ENCODE peak calls at places on chromosomes 13 and 19, in nine cellular contexts. T, G, S, R, Y, K, Z, P and E are unnamed samples.
A peak's percentile ranks its signal among the peaks of the same experiment; 100 is the strongest.

GRCh38 chr13:20684535-20684934 is 19.0 kb upstream of the IL17D start:
- DNase-seq in P (no peak), Z (no peak), T (no peak), R (no peak), S (no peak), K (no peak), Y (no peak), G (no peak), E (no peak)

GRCh38 chr13:99465454-99465853 is 35.8 kb upstream of the TM9SF2 start:
- DNase-seq in K (no peak), Z (no peak), P (no peak), T (no peak), S (no peak), G (no peak), Y (no peak), R (no peak), E (no peak)

GRCh38 chr13:48600374-48601364 is 53.1 kb upstream of the CYSLTR2 start:
- DNase-seq in Y (no peak), Z (no peak), R (no peak), T (no peak), G (no peak), S (peak; percentile 59), K (no peak), P (no peak), E (no peak)

GRCh38 chr19:21604941-21605548 is 99.6 kb downstream of the ZNF429 start:
- DNase-seq in Y (no peak), T (no peak), S (no peak), G (peak; percentile 36), Z (no peak), R (no peak), K (peak; percentile 33), P (no peak), E (no peak)

GRCh38 chr13:51380269-51380668 is 40.8 kb downstream of the SERPINE3 start:
- DNase-seq in Y (no peak), G (no peak), K (no peak), P (no peak), R (no peak), T (no peak), Z (no peak), S (no peak), E (no peak)

GRCh38 chr13:22789916-22790315 is 390.9 kb upstream of the SGCG start:
- DNase-seq in K (no peak), Z (no peak), S (no peak), R (no peak), P (peak; percentile 52), T (no peak), G (no peak), Y (no peak), E (no peak)

GRCh38 chr13:98405107-98405571 is 171.8 kb downstream of the STK24 start:
- DNase-seq in Y (no peak), G (no peak), P (peak; percentile 52), S (peak; percentile 70), Z (no peak), T (no peak), K (no peak), R (peak; percentile 83), E (no peak)

GRCh38 chr13:66424417-66424816 is 805.7 kb downstream of the PCDH9 start:
- DNase-seq in K (no peak), R (no peak), Z (no peak), T (no peak), S (no peak), P (no peak), Y (no peak), G (no peak), E (no peak)

GRCh38 chr19:19459707-19460251 is 54.3 kb downstream of the GATAD2A start:
- DNase-seq in R (no peak), Y (peak; percentile 90), G (no peak), Z (peak; percentile 61), S (no peak), K (peak; percentile 49), T (no peak), P (no peak), E (no peak)
- H3K4me1 ChIP-seq in R (peaks cover 58% of the 10 kb centered on the region), Y (peaks cover 74% of the 10 kb centered on the region), G (no peaks in the 10 kb centered on the region), Z (peaks cover 63% of the 10 kb centered on the region), S (peaks cover 37% of the 10 kb centered on the region), K (peaks cover 59% of the 10 kb centered on the region), T (peaks cover 64% of the 10 kb centered on the region), P (peaks cover 51% of the 10 kb centered on the region), E (peaks cover 72% of the 10 kb centered on the region)

DNA sequence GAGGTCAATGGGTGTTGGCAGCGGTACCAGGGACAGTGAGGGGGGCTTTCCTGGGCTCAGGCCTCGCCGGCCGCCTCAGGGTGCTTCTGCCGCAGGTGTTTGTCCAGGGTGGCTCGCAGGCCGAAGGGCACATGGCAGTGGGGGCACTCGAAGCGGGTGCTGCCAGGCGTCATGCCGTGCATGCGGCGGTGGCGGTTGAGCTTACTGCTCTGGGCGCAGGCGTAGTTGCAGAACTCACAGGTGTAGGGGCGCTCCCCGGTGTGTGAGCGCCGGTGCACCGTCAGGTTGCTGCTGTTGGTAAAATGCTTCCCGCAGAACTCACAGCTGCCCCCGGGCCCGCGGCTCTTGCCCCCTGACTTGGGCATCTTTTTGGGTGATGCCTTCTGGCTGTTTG is 4.7 kb downstream of the ZNF296 start:
- DNase-seq in S (no peak), G (no peak), Z (no peak), P (no peak), R (no peak), Y (no peak), T (no peak), K (no peak), E (no peak)
- H3K36me3 ChIP-seq in S (peaks cover 23% of the 10 kb centered on the region), G (no peaks in the 10 kb centered on the region), Z (peaks cover 48% of the 10 kb centered on the region), P (peaks cover 22% of the 10 kb centered on the region), R (no peaks in the 10 kb centered on the region), Y (peaks cover 59% of the 10 kb centered on the region), T (no peaks in the 10 kb centered on the region), K (peaks cover 40% of the 10 kb centered on the region), E (peaks cover 31% of the 10 kb centered on the region)

GRCh38 chr19:46620267-46620666 is 4.6 kb downstream of the PTGIR start:
- DNase-seq in Y (no peak), T (no peak), G (no peak), R (no peak), K (no peak), Z (no peak), P (no peak), S (no peak), E (no peak)

GRCh38 chr19:46620716-46621115 is 4.2 kb downstream of the PTGIR start:
- DNase-seq in P (no peak), S (no peak), Y (no peak), T (no peak), K (no peak), Z (no peak), R (no peak), G (no peak), E (no peak)

GRCh38 chr19:46623915-46624502 is 880 bp downstream of the PTGIR start:
- DNase-seq in S (no peak), K (no peak), Z (no peak), R (no peak), G (no peak), P (no peak), T (no peak), Y (no peak), E (no peak)

GRCh38 chr19:46622118-46622446 is 2.8 kb downstream of the PTGIR start:
- DNase-seq in P (no peak), Y (no peak), T (no peak), G (no peak), R (no peak), K (no peak), S (no peak), Z (no peak), E (no peak)

DNA sequence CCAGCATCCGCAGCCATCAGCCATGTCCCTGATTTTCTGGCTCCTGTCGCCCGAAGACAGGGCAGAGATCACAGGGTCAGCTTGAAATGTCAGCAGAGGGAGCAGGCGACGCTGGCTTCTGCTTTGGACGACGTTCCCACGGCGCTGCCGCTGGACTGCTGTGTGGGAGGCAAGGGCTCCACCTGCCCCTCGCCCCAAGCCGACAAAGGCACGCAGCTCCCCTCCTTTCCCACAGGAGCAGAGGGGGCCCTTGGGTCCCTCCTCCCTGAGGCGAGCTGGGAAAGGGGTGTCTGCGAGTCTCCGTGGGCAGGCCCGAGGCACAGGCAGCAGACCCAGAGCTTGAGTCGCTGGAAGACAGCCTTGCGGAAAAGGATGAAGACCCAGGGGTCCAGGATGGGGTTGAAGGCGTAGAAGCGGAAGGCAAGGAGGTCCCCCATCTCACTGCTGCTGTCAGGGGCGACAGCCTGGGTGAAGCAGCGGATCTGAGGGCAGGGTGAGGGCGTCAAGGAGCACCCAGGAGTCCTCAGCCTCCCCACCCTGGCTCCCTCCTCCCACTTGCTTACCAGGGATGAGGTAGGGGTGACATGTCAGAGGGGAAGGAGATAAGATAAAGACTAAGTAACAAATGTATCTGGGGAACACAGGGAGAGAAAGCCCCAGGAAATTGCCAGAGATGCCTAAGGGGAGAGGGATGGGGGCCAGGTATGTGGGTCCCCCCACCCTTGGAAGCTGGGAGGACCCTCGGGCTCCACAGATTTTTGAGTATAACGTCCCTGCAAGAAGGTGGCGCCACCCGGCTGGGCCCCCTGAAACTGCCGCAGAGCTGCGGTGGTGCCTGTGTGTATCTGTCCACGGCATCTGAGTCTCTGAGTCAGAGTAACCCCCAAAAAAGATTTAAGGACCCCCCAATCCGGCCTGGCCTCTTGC is 3.4 kb downstream of the PTGIR start:
- DNase-seq in Y (no peak), P (no peak), R (peak; percentile 43), K (no peak), S (no peak), Z (no peak), T (no peak), G (no peak), E (no peak)
- H3K4me3 ChIP-seq in Y (peak overlapping the region; percentile 7), P (no peak overlapping the region), R (no peak overlapping the region), K (no peak overlapping the region), S (no peak overlapping the region), Z (peak overlapping the region; percentile 46), T (no peak overlapping the region), G (no peak overlapping the region), E (peak overlapping the region; percentile 75)

GRCh38 chr19:18384775-18385174 is 1.2 kb upstream of the GDF15 start:
- DNase-seq in Z (no peak), T (no peak), Y (no peak), R (no peak), G (no peak), P (no peak), K (no peak), S (no peak), E (no peak)

GRCh38 chr19:18377026-18377425 is 8.9 kb upstream of the GDF15 start:
- DNase-seq in Z (no peak), P (no peak), R (no peak), T (no peak), G (no peak), S (no peak), K (no peak), Y (no peak), E (no peak)

GRCh38 chr19:18380843-18381242 is 5.1 kb upstream of the GDF15 start:
- DNase-seq in Z (no peak), T (no peak), K (no peak), S (no peak), G (no peak), R (no peak), Y (no peak), P (no peak), E (no peak)

GRCh38 chr19:18385359-18385674 is 641 bp upstream of the GDF15 start:
- DNase-seq in S (no peak), Z (no peak), Y (no peak), G (no peak), T (no peak), R (no peak), K (no peak), P (no peak), E (no peak)

DNA sequence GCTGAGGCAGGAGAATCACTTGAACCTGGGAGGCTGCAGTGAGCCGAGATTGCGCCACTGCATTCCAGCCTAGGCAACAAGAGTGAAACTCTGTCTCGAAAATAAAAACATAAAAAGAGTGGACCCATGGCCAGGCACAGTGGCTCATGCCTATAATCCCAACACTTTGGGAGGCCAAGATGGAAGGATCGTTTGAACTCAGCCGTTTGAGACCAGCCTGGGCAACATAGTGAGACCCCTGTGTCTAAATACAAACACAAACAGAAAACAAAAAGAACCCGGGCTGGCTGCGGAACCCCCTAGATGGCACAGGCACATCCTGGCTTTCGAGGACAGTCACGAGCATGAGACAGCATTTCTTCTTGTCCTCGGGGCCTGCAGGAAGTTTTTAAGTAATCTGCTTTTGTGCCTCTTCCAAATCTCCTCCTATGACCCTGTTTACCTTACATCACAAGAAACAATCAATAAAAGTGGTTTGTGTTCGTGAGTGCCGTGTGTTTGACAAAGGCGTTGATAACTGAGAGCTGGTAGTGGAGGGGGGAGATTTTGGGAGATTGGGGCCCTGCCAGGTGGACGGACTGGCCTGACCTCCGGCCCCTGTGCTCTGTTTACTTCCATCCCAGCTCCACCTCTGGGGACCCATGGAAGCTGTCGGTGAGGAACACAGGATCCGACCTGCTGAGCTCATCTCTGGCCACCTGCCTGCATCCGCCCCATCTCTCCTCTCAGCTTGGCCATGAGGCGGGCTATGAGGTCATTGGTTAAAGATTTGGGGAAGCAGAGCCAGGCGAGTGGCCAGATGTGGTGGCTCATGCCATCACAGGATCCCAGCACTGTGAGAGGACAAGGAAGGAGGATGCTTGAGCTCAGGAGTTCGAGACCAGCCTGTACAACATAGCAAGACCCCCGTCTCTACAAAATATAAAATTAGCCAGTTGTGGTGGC is 5.9 kb upstream of the GDF15 start:
- DNase-seq in Y (peak; percentile 82), K (peak; percentile 94), S (peak; percentile 74), Z (peak; percentile 96), P (no peak), G (peak; percentile 99), R (no peak), T (peak; percentile 82), E (peak; percentile 86)
- H3K4me1 ChIP-seq in Y (peaks cover 1% of the 10 kb centered on the region), K (peaks cover 73% of the 10 kb centered on the region), S (no peaks in the 10 kb centered on the region), Z (no peaks in the 10 kb centered on the region), P (peaks cover under 1% of the 10 kb centered on the region), G (no peaks in the 10 kb centered on the region), R (no peaks in the 10 kb centered on the region), T (peaks cover 14% of the 10 kb centered on the region), E (peaks cover 6% of the 10 kb centered on the region)